ENCODE peak calls at places on chromosomes 7 and 10, in seven cellular contexts. One of them, this sample, is unnamed.

GRCh38 chr7:51824050-51824449 is 507.4 kb upstream of the COBL start:
- DNase-seq in T47D: no peak
- DNase-seq in G401: no peak
- DNase-seq in dermis blood vessel endothelial cell: no peak
- DNase-seq in NCI-H2081 treated with DMSO at 0.1 percent for 48 hours: no peak
- DNase-seq in fibroblast of mammary gland: no peak
- DNase-seq in neural crest cell: no peak
- DNase-seq in this sample: no peak

GRCh38 chr10:132504501-132505272 is 32.9 kb upstream of the INPP5A start:
- DNase-seq in T47D: no peak
- DNase-seq in NCI-H2081 treated with DMSO at 0.1 percent for 48 hours: no peak
- DNase-seq in neural crest cell: no peak
- DNase-seq in fibroblast of mammary gland: no peak
- DNase-seq in dermis blood vessel endothelial cell: no peak
- DNase-seq in G401: no peak
- DNase-seq in this sample: peak

GRCh38 chr10:121607310-121608055 is 9.2 kb upstream of the FGFR2 start:
- DNase-seq in dermis blood vessel endothelial cell: no peak
- DNase-seq in T47D: no peak
- DNase-seq in neural crest cell: no peak
- DNase-seq in G401: peak
- DNase-seq in fibroblast of mammary gland: no peak
- DNase-seq in NCI-H2081 treated with DMSO at 0.1 percent for 48 hours: no peak
- DNase-seq in this sample: no peak

GRCh38 chr7:16080131-16080530 is 341.2 kb downstream of the CRPPA start:
- DNase-seq in G401: no peak
- DNase-seq in T47D: no peak
- DNase-seq in neural crest cell: no peak
- DNase-seq in fibroblast of mammary gland: peak
- DNase-seq in NCI-H2081 treated with DMSO at 0.1 percent for 48 hours: no peak
- DNase-seq in dermis blood vessel endothelial cell: no peak
- DNase-seq in this sample: no peak

GRCh38 chr7:43248961-43249807 is 136.7 kb downstream of the HECW1 start:
- DNase-seq in fibroblast of mammary gland: peak
- DNase-seq in G401: peak
- DNase-seq in dermis blood vessel endothelial cell: no peak
- DNase-seq in NCI-H2081 treated with DMSO at 0.1 percent for 48 hours: no peak
- DNase-seq in T47D: no peak
- DNase-seq in neural crest cell: no peak
- DNase-seq in this sample: peak

GRCh38 chr7:69934475-69934903 is 336.2 kb downstream of the AUTS2 start:
- DNase-seq in neural crest cell: no peak
- DNase-seq in dermis blood vessel endothelial cell: no peak
- DNase-seq in T47D: no peak
- DNase-seq in G401: peak
- DNase-seq in fibroblast of mammary gland: no peak
- DNase-seq in NCI-H2081 treated with DMSO at 0.1 percent for 48 hours: peak
- DNase-seq in this sample: no peak

GRCh38 chr7:129748710-129749109 is 137.2 kb downstream of the NRF1 start:
- DNase-seq in dermis blood vessel endothelial cell: no peak
- DNase-seq in fibroblast of mammary gland: peak
- DNase-seq in NCI-H2081 treated with DMSO at 0.1 percent for 48 hours: no peak
- DNase-seq in G401: no peak
- DNase-seq in neural crest cell: no peak
- DNase-seq in T47D: no peak
- DNase-seq in this sample: no peak

GRCh38 chr10:127157506-127158205 is 38.7 kb downstream of the INSYN2A start:
- DNase-seq in fibroblast of mammary gland: peak
- DNase-seq in neural crest cell: no peak
- DNase-seq in G401: no peak
- DNase-seq in dermis blood vessel endothelial cell: no peak
- DNase-seq in NCI-H2081 treated with DMSO at 0.1 percent for 48 hours: no peak
- DNase-seq in T47D: no peak
- DNase-seq in this sample: no peak

GRCh38 chr7:78770422-78771410 is 682.8 kb downstream of the MAGI2 start:
- DNase-seq in fibroblast of mammary gland: peak
- DNase-seq in NCI-H2081 treated with DMSO at 0.1 percent for 48 hours: peak
- DNase-seq in dermis blood vessel endothelial cell: no peak
- DNase-seq in neural crest cell: no peak
- DNase-seq in G401: peak
- DNase-seq in T47D: no peak
- DNase-seq in this sample: no peak

GRCh38 chr7:116222501-116222900 is 12.2 kb downstream of the TES start:
- DNase-seq in G401: no peak
- DNase-seq in T47D: no peak
- DNase-seq in fibroblast of mammary gland: no peak
- DNase-seq in dermis blood vessel endothelial cell: no peak
- DNase-seq in NCI-H2081 treated with DMSO at 0.1 percent for 48 hours: no peak
- DNase-seq in neural crest cell: no peak
- DNase-seq in this sample: no peak

GRCh38 chr10:102344067-102344466 is 51.4 kb upstream of the NFKB2 start:
- DNase-seq in fibroblast of mammary gland: peak
- DNase-seq in T47D: no peak
- DNase-seq in NCI-H2081 treated with DMSO at 0.1 percent for 48 hours: no peak
- DNase-seq in neural crest cell: no peak
- DNase-seq in G401: no peak
- DNase-seq in dermis blood vessel endothelial cell: peak
- DNase-seq in this sample: no peak

GRCh38 chr7:99372275-99373085 is 2.0 kb upstream of the ARPC1B start:
- DNase-seq in G401: no peak
- DNase-seq in neural crest cell: no peak
- DNase-seq in fibroblast of mammary gland: peak
- DNase-seq in dermis blood vessel endothelial cell: peak
- DNase-seq in NCI-H2081 treated with DMSO at 0.1 percent for 48 hours: no peak
- DNase-seq in T47D: no peak
- DNase-seq in this sample: no peak